ENCODE peak calls at places on chromosome 10, in eight cellular contexts. M, N, T, B, H, I, O and R are unnamed samples.

GRCh38 chr10:96747734-96748550 is 27.6 kb upstream of the PIK3AP1 start:
- DNase-seq in B (no peak), O (peak; percentile 55), M (no peak), N (no peak), H (no peak), T (no peak), I (no peak), R (no peak)

GRCh38 chr10:14781763-14782162 is 7.1 kb upstream of the FAM107B start:
- DNase-seq in M (no peak), N (no peak), B (peak; percentile 10), O (no peak), H (no peak), I (no peak), T (no peak), R (no peak)

GRCh38 chr10:72702868-72703581 is 11.1 kb downstream of the MCU start:
- DNase-seq in T (no peak), B (no peak), M (no peak), O (peak; percentile 31), H (no peak), I (no peak), N (no peak), R (no peak)

GRCh38 chr10:131905603-131906268 is 4.9 kb downstream of the PPP2R2D start:
- DNase-seq in B (no peak), O (no peak), I (peak; percentile 33), M (no peak), T (no peak), H (no peak), N (no peak), R (no peak)

GRCh38 chr10:79385804-79386531 is 38.7 kb downstream of the PPIF start:
- DNase-seq in I (peak; percentile 66), T (no peak), M (no peak), H (no peak), N (no peak), B (no peak), O (no peak), R (peak; percentile 7)

GRCh38 chr10:48279081-48279751 is 4.7 kb upstream of the FRMPD2 start:
- DNase-seq in H (no peak), N (no peak), O (no peak), B (no peak), T (no peak), I (no peak), M (no peak), R (no peak)

GRCh38 chr10:30537586-30537985 is 92.0 kb downstream of the LYZL2 start:
- DNase-seq in B (no peak), N (no peak), M (no peak), I (no peak), O (no peak), T (no peak), H (no peak), R (no peak)

GRCh38 chr10:29627201-29628105 is 7.3 kb downstream of the SVIL start:
- DNase-seq in N (no peak), O (no peak), B (no peak), M (no peak), T (no peak), H (no peak), I (no peak), R (no peak)

GRCh38 chr10:91974960-91975359 is 51.4 kb downstream of the BTAF1 start:
- DNase-seq in I (no peak), H (no peak), B (no peak), T (no peak), O (no peak), N (no peak), M (no peak), R (no peak)

GRCh38 chr10:62584216-62584615 is 210.0 kb downstream of the ZNF365 start:
- DNase-seq in M (no peak), O (no peak), I (no peak), H (no peak), B (no peak), T (no peak), N (no peak), R (no peak)

GRCh38 chr10:3430501-3430900 is 257.9 kb upstream of the PITRM1 start:
- DNase-seq in M (no peak), T (no peak), H (no peak), I (no peak), N (no peak), O (no peak), B (no peak), R (no peak)

GRCh38 chr10:72250666-72251065 is 23.1 kb upstream of the DDIT4 start:
- DNase-seq in N (no peak), I (peak; percentile 90), O (peak; percentile 36), M (no peak), B (peak; percentile 57), H (no peak), T (no peak), R (peak; percentile 51)

GRCh38 chr10:83312570-83312969 is 826.7 kb upstream of the GHITM start:
- DNase-seq in M (no peak), N (no peak), H (no peak), B (no peak), T (no peak), I (no peak), O (no peak), R (no peak)

GRCh38 chr10:87092861-87093460 is 1.7 kb downstream of the GLUD1 start:
- DNase-seq in I (no peak), N (no peak), T (peak; percentile 73), O (peak; percentile 82), H (no peak), M (peak; percentile 17), B (peak; percentile 74), R (no peak)

GRCh38 chr10:87093461-87094372 is 926 bp downstream of the GLUD1 start:
- DNase-seq in O (peak; percentile 77), I (peak; percentile 87), M (peak; percentile 55), B (peak; percentile 58), H (peak; percentile 80), N (no peak), T (peak; percentile 63), R (peak; percentile 57)

GRCh38 chr10:87090779-87091178 is 3.9 kb downstream of the GLUD1 start:
- DNase-seq in M (no peak), N (no peak), I (no peak), T (no peak), B (no peak), H (no peak), O (no peak), R (no peak)

GRCh38 chr10:87092356-87092860 is 2.2 kb downstream of the GLUD1 start:
- DNase-seq in N (no peak), M (no peak), O (no peak), B (peak; percentile 15), H (no peak), T (no peak), I (no peak), R (no peak)

GRCh38 chr10:87089746-87090145 is 4.9 kb downstream of the GLUD1 start:
- DNase-seq in N (no peak), T (no peak), H (no peak), M (no peak), B (no peak), I (no peak), O (no peak), R (no peak)
- H3K36me3 ChIP-seq in N (no peaks in the 10 kb centered on the region), T (no peaks in the 10 kb centered on the region), H (peaks cover 6% of the 10 kb centered on the region), M (no peaks in the 10 kb centered on the region), B (no peaks in the 10 kb centered on the region), I (no peaks in the 10 kb centered on the region), O (no peaks in the 10 kb centered on the region), R (no peaks in the 10 kb centered on the region)

DNA sequence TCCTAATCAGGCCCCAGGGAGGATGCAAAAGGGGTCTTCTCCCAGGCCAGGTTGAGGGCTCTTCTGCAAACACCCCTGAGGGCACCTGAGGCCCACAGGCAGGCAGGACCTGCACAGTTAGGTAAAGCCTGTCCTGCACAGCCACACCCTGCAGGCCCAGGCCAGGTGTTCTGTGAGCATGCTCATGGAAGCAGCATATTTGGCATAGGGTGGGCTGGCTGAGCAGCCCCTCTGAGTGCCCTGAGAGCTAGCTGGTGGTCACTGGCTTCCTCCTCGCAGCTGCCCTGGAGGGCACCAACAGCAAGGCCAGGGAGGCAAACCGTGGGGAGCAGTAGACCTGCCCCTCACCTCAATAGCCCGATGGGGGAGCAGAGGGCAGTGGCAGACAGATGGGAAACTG is 3.7 kb upstream of the RET start:
- DNase-seq in I (no peak), H (no peak), M (no peak), T (no peak), N (no peak), B (no peak), O (no peak), R (no peak)
- H3K27me3 ChIP-seq in I (no peaks in the 10 kb centered on the region), H (peaks cover 12% of the 10 kb centered on the region), M (peaks cover 7% of the 10 kb centered on the region), T (peaks cover 8% of the 10 kb centered on the region), N (no peaks in the 10 kb centered on the region), B (peaks cover 34% of the 10 kb centered on the region), O (peaks cover 12% of the 10 kb centered on the region), R (peaks cover 48% of the 10 kb centered on the region)

GRCh38 chr10:76649271-76649670 is 988.3 kb downstream of the KCNMA1 start:
- DNase-seq in B (no peak), M (no peak), H (no peak), O (no peak), I (no peak), T (no peak), N (no peak), R (no peak)

GRCh38 chr10:76644481-76644880 is 993.1 kb downstream of the KCNMA1 start:
- DNase-seq in H (no peak), B (no peak), O (no peak), T (no peak), I (no peak), N (no peak), M (no peak), R (no peak)

GRCh38 chr10:76647276-76647675 is 990.3 kb downstream of the KCNMA1 start:
- DNase-seq in T (no peak), M (no peak), B (no peak), N (no peak), H (no peak), I (no peak), O (no peak), R (no peak)

GRCh38 chr10:76640765-76641164 is 996.8 kb downstream of the KCNMA1 start:
- DNase-seq in H (no peak), B (peak; percentile 44), O (no peak), M (no peak), I (no peak), T (no peak), N (no peak), R (no peak)

DNA sequence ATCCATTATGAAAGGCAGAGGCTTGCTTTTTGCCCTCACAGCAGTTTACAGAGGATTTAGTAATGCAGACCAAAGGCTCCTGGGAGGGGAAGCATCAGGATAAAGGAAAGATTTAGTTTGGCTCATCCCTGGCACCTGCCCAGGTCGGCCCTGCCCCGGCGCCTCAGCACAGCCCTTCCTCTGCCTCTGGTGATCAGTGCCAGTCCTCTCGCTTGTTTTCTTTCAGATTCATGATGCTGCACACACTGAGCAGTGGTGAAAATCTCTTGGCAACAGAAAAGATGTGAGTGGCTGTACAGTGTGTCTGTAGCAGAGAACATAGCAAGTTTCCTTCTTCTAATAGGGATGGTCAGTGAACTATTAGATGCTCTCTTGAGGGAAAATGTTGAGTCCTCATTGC is 994.1 kb downstream of the KCNMA1 start:
- DNase-seq in T (no peak), O (no peak), B (peak; percentile 22), N (no peak), M (no peak), H (no peak), I (peak; percentile 78), R (no peak)
- H3K36me3 ChIP-seq in T (no peaks in the 10 kb centered on the region), O (no peaks in the 10 kb centered on the region), B (no peaks in the 10 kb centered on the region), N (no peaks in the 10 kb centered on the region), M (no peaks in the 10 kb centered on the region), H (no peaks in the 10 kb centered on the region), I (no peaks in the 10 kb centered on the region), R (no peaks in the 10 kb centered on the region)

DNA sequence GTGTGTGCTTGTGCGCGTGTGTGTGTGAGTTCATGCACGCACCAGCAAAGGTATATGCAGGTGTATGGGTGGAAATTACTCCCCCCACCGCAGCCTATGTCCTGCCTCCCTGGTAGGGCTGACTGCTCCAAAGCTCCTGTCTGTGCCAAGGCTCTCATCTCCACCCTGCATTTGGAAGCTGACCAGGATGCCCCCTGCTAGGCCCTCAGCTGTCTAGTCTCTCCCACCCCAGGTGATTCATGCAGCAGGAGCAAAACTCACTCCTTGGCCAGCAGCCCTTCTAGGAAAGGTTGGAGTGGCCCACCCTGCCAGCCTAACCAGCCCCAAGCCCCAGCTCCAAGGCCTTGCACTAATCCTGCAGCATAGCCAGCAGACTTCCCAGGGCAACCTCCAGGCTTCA is 148.4 kb downstream of the GRID1 start:
- DNase-seq in B (no peak), I (no peak), O (no peak), M (no peak), T (no peak), H (no peak), N (no peak), R (no peak)
- H3K27me3 ChIP-seq in B (no peaks in the 10 kb centered on the region), I (no peaks in the 10 kb centered on the region), O (no peaks in the 10 kb centered on the region), M (no peaks in the 10 kb centered on the region), T (no peaks in the 10 kb centered on the region), H (no peaks in the 10 kb centered on the region), N (no peaks in the 10 kb centered on the region), R (no peaks in the 10 kb centered on the region)